ENCODE peak calls at places on chromosomes 6 and 20, in seven cellular contexts. W, N, Y, M, V, B and H are unnamed samples.

GRCh38 chr20:1801551-1801950 is 93.7 kb upstream of the SIRPA start:
- DNase-seq in Y (no peak), V (no peak), W (no peak), M (no peak), N (no peak), B (no peak), H (no peak)

GRCh38 chr6:71299541-71300470 is 11.2 kb downstream of the OGFRL1 start:
- DNase-seq in N (no peak), W (no peak), V (no peak), B (no peak), Y (no peak), M (no peak), H (no peak)

GRCh38 chr6:169654590-169655391 is 47.0 kb downstream of the WDR27 start:
- DNase-seq in B (peak; percentile 54), M (peak; percentile 73), N (peak; percentile 64), V (peak; percentile 79), W (peak; percentile 86), Y (peak; percentile 29), H (peak; percentile 81)

GRCh38 chr6:107769053-107769658 is 55.0 kb downstream of the SCML4 start:
- DNase-seq in M (no peak), N (no peak), B (no peak), Y (no peak), V (no peak), W (no peak), H (no peak)

GRCh38 chr20:63701051-63701328 is 4.5 kb downstream of the TNFRSF6B start:
- DNase-seq in N (no peak), W (no peak), V (no peak), B (no peak), Y (no peak), M (no peak), H (no peak)

GRCh38 chr6:163655217-163656121 is 241.0 kb downstream of the QKI start:
- DNase-seq in N (no peak), V (no peak), Y (no peak), W (no peak), B (no peak), M (no peak), H (no peak)

GRCh38 chr6:34246563-34247391 is 2.0 kb downstream of the SMIM29 start:
- DNase-seq in Y (no peak), W (no peak), N (no peak), M (peak; percentile 35), V (no peak), B (no peak), H (no peak)

GRCh38 chr6:16741112-16742016 is 19.9 kb downstream of the ATXN1 start:
- DNase-seq in M (no peak), Y (peak; percentile 91), B (no peak), N (no peak), V (no peak), W (no peak), H (no peak)

GRCh38 chr6:168136001-168136400 is 57.0 kb upstream of the FRMD1 start:
- DNase-seq in W (no peak), B (no peak), Y (no peak), N (no peak), M (no peak), V (no peak), H (no peak)

GRCh38 chr6:273441-274111 is 18.7 kb upstream of the DUSP22 start:
- DNase-seq in N (no peak), W (no peak), Y (no peak), M (no peak), B (no peak), V (no peak), H (no peak)

GRCh38 chr20:36246410-36246809 is 10.1 kb downstream of the AAR2 start:
- DNase-seq in N (no peak), V (no peak), W (no peak), B (no peak), M (no peak), Y (no peak), H (no peak)

GRCh38 chr6:52161689-52162438 is 24.3 kb upstream of the IL17A start:
- DNase-seq in Y (no peak), W (no peak), M (no peak), N (no peak), B (no peak), V (no peak), H (no peak)

GRCh38 chr6:72956272-72956671 is 269.0 kb downstream of the KHDC1L start:
- DNase-seq in B (no peak), W (no peak), N (no peak), M (no peak), Y (no peak), V (no peak), H (no peak)

GRCh38 chr6:52403627-52404026 is 16.5 kb upstream of the EFHC1 start:
- DNase-seq in B (no peak), Y (no peak), M (no peak), N (peak; percentile 17), V (no peak), W (no peak), H (no peak)

GRCh38 chr20:63525968-63526367 is 5.4 kb downstream of the PPDPF start:
- DNase-seq in V (no peak), M (no peak), N (no peak), W (no peak), Y (no peak), B (no peak), H (no peak)

GRCh38 chr6:44041461-44042260 is 85.6 kb downstream of the MRPL14 start:
- DNase-seq in N (no peak), B (no peak), W (no peak), V (peak; percentile 82), Y (peak; percentile 97), M (no peak), H (no peak)

DNA sequence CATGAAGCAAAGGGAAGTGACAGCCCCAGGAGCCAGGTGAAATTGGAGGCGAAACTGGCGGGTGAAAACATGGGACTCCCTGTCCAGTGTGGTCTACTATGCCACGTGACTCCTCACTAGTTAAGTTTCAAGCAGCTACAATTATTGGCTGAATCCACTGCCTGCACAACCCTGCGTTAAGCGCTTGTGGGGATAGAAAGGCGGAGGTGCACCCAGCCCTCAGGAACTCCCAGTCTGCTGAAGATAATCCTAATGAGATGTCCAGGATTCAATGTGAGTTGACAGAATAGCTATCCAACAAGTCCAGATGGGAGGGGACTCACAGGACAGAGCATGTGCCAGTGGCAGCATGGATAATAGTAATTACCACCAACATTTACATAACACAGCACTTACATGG is 1.9 kb downstream of the MOCS1 start:
- DNase-seq in N (no peak), Y (no peak), B (no peak), W (no peak), V (no peak), M (no peak), H (no peak)
- H3K4me3 ChIP-seq in N (no peak overlapping the region), Y (no peak overlapping the region), B (no peak overlapping the region), W (peak overlapping the region; percentile 79), V (no peak overlapping the region), M (no peak overlapping the region), H (no peak overlapping the region)

GRCh38 chr6:127207591-127208120 is 59.0 kb upstream of the RNF146 start:
- DNase-seq in N (no peak), W (no peak), Y (no peak), M (no peak), V (no peak), B (no peak), H (no peak)
- H3K27ac ChIP-seq in N (no peak overlapping the region), W (no peak overlapping the region), Y (no peak overlapping the region), M (no peak overlapping the region), V (no peak overlapping the region), B (no peak overlapping the region), H (no peak overlapping the region)

DNA sequence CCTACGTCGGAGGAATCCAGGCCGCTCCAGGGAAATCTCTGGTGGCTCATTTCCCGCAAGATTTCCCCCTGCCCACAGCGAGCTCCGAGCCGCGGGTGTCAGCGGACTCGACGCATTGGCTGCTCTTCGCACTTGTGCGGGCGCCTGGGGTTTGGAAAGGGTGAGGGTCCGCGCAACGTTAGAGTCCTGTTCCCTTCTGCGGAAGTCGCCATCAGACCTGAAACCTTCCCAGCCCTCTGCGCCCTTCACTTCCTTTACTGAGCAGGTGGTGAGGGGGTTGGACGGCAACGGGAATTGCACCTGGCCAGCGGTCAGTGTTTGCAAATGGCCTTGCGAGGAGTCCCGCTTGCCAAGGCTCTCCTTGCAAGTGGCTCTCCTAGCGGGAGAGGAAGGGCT is 8.4 kb downstream of the PAX1 start:
- DNase-seq in W (no peak), M (no peak), B (no peak), Y (no peak), V (no peak), N (no peak), H (no peak)
- H3K27me3 ChIP-seq in W (peaks cover 91% of the 10 kb centered on the region), M (peaks cover 11% of the 10 kb centered on the region), B (no peaks in the 10 kb centered on the region), Y (peaks cover 19% of the 10 kb centered on the region), V (no peaks in the 10 kb centered on the region), N (peaks cover 34% of the 10 kb centered on the region), H (peaks cover 4% of the 10 kb centered on the region)

DNA sequence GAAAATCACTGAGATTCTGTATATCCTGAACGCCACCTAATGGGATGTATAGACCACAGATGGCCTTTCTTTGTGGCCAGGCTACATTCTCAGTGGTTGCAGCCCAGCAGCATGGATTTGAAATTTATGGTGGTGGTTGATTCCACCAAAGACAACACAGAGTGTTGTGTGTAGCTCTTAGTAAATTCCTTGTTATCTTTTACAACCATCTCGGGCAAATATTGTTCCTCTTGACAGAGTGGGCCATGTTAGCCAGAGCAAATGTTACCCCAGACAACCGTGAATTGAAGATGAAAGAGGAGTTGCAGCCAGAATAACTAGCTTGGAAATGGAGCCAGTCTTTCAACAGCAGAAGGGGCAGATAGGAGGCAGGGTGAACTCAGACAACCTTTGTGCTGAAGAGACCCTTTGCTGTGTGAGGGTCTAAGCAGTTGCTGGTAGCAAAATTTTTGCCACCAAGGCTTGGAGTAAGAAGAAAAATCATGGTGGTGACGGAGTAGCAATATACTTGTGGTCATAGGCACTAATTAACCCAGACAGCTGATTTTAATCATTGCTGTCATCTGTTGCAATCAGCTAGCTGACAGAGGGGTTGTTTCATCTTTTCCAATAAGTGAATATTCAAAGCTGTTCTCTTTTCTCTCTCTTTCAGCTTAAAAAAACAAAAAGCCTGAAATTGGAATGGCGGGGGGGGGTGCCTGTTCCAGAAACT is 39.7 kb downstream of the SLC24A3 start:
- DNase-seq in W (no peak), N (no peak), B (no peak), V (peak; percentile 55), Y (no peak), M (no peak), H (no peak)
- H3K4me3 ChIP-seq in W (no peak overlapping the region), N (no peak overlapping the region), B (no peak overlapping the region), V (no peak overlapping the region), Y (no peak overlapping the region), M (no peak overlapping the region), H (no peak overlapping the region)